ENCODE peak calls at places on chromosomes 3 and 15, in five cellular contexts. Q is activated T-helper 1 cell treated with anti-CD3 and anti-CD28 coated beads, Interleukin-2, amount 50 U/mL, for 16 hours; Z is left kidney; U is A172; A is smooth muscle cell of the brain vasculature. L is an unnamed sample.

GRCh38 chr3:71110531-71111222 is 472.9 kb downstream of the FOXP1 start:
- DNase-seq in Z (peak; percentile 42), A (no peak), U (no peak), Q (no peak), L (no peak)

GRCh38 chr3:155491696-155492095 is 198.2 kb upstream of the STRIT1 start:
- DNase-seq in U (no peak), Z (no peak), Q (no peak), A (no peak), L (no peak)

GRCh38 chr15:50860824-50861223 is 47.7 kb upstream of the AP4E1 start:
- DNase-seq in Q (no peak), Z (no peak), U (no peak), A (no peak), L (no peak)

GRCh38 chr3:167882057-167882667 is 146.6 kb downstream of the SERPINI1 start:
- DNase-seq in U (peak; percentile 63), A (peak; percentile 9), Q (no peak), Z (peak; percentile 53), L (no peak)

GRCh38 chr3:126849768-126850167 is 133.1 kb upstream of the PLXNA1 start:
- DNase-seq in U (no peak), A (no peak), Q (no peak), Z (no peak), L (no peak)

GRCh38 chr3:123949606-123950005 is 11.4 kb downstream of the CCDC14 start:
- DNase-seq in Z (no peak), A (no peak), Q (no peak), U (no peak), L (no peak)

GRCh38 chr15:98943609-98944111 is 63.9 kb downstream of the PGPEP1L start:
- DNase-seq in Q (no peak), U (no peak), A (no peak), Z (peak; percentile 65), L (no peak)

GRCh38 chr3:183774631-183775030 is 50.7 kb downstream of the MAP6D1 start:
- DNase-seq in Z (no peak), A (no peak), U (no peak), Q (no peak), L (no peak)

GRCh38 chr15:75043509-75044257 is 20.3 kb downstream of the PPCDC start:
- DNase-seq in U (peak; percentile 98), A (peak; percentile 100), Q (no peak), Z (peak; percentile 78), L (peak; percentile 47)

L was measured in prostate gland.